ENCODE peak calls at places on chromosome 12, in four cellular contexts. K, Y, F and Q are unnamed samples.

GRCh38 chr12:66636771-66637170 is 42.1 kb downstream of the GRIP1 start:
- DNase-seq in K (no peak), Y (no peak), F (no peak), Q (no peak)

GRCh38 chr12:91975891-91976290 is 169.8 kb downstream of the BTG1 start:
- DNase-seq in K (no peak), Y (no peak), F (no peak), Q (no peak)

GRCh38 chr12:124517260-124518050 is 50.0 kb downstream of the NCOR2 start:
- DNase-seq in K (no peak), Y (peak), F (no peak), Q (peak)

GRCh38 chr12:91109148-91109564 is 2.1 kb downstream of the LUM start:
- DNase-seq in K (peak), Y (peak), F (no peak), Q (peak)

GRCh38 chr12:75476076-75476475 is 4.5 kb upstream of the GLIPR1 start:
- DNase-seq in K (no peak), Y (no peak), F (no peak), Q (no peak)

GRCh38 chr12:71476513-71476912 is 36.9 kb downstream of the LGR5 start:
- DNase-seq in K (no peak), Y (no peak), F (no peak), Q (no peak)

GRCh38 chr12:124633269-124633953 is 66.0 kb upstream of the NCOR2 start:
- DNase-seq in K (no peak), Y (no peak), F (no peak), Q (peak)

GRCh38 chr12:53543539-53543938 is 36.3 kb upstream of the NPFF start:
- DNase-seq in K (peak), Y (peak), F (peak), Q (peak)

GRCh38 chr12:59113831-59114273 is 193.5 kb upstream of the LRIG3 start:
- DNase-seq in K (peak), Y (peak), F (no peak), Q (peak)

GRCh38 chr12:107102294-107102693 is 8.9 kb upstream of the CRY1 start:
- DNase-seq in K (no peak), Y (no peak), F (no peak), Q (no peak)

GRCh38 chr12:75579552-75579951 is 68.1 kb upstream of the KRR1 start:
- DNase-seq in K (no peak), Y (no peak), F (no peak), Q (no peak)

GRCh38 chr12:49024543-49024942 is 6.0 kb upstream of the PRKAG1 start:
- DNase-seq in K (no peak), Y (no peak), F (no peak), Q (no peak)

GRCh38 chr12:46401703-46402102 is 29.1 kb upstream of the SLC38A2 start:
- DNase-seq in K (no peak), Y (no peak), F (no peak), Q (peak)

GRCh38 chr12:89477633-89478279 is 46.8 kb downstream of the GALNT4 start:
- DNase-seq in K (no peak), Y (no peak), F (no peak), Q (no peak)

GRCh38 chr12:53750812-53751335 is 905 bp downstream of the CISTR start:
- DNase-seq in K (peak), Y (peak), F (no peak), Q (peak)

GRCh38 chr12:52956987-52957386 is 8.1 kb downstream of the KRT18 start:
- DNase-seq in K (peak), Y (no peak), F (no peak), Q (no peak)

GRCh38 chr12:12387521-12387920 is 30.6 kb downstream of the BORCS5 start:
- DNase-seq in K (no peak), Y (no peak), F (no peak), Q (no peak)

GRCh38 chr12:131452444-131452860 is 258.4 kb upstream of the SFSWAP start:
- DNase-seq in K (peak), Y (no peak), F (no peak), Q (peak)

GRCh38 chr12:122021822-122022392 is at the start of gene BCL7A:
- DNase-seq in K (peak), Y (peak), F (peak), Q (peak)

GRCh38 chr12:123139926-123140674 is 10.8 kb downstream of the PITPNM2 start:
- DNase-seq in K (peak), Y (no peak), F (no peak), Q (no peak)

GRCh38 chr12:22979854-22980253 is 354.9 kb downstream of the ETNK1 start:
- DNase-seq in K (no peak), Y (no peak), F (no peak), Q (no peak)

GRCh38 chr12:50174971-50175715 is 8.0 kb upstream of the CERS5 start:
- DNase-seq in K (peak), Y (no peak), F (peak), Q (peak)

GRCh38 chr12:111570090-111570961 is 28.8 kb downstream of the ATXN2 start:
- DNase-seq in K (peak), Y (no peak), F (no peak), Q (peak)

GRCh38 chr12:105107176-105107496 is 395 bp upstream of the WASHC4 start:
- DNase-seq in K (no peak), Y (no peak), F (no peak), Q (no peak)

GRCh38 chr12:40650038-40650704 is 42.1 kb upstream of the CNTN1 start:
- DNase-seq in K (no peak), Y (no peak), F (no peak), Q (no peak)

GRCh38 chr12:130783110-130783715 is 55.8 kb downstream of the STX2 start:
- DNase-seq in K (peak), Y (no peak), F (no peak), Q (no peak)

GRCh38 chr12:77236066-77236465 is 170.7 kb upstream of the E2F7 start:
- DNase-seq in K (no peak), Y (no peak), F (no peak), Q (no peak)

GRCh38 chr12:29304388-29304787 is 76.6 kb downstream of the ERGIC2 start:
- DNase-seq in K (no peak), Y (no peak), F (no peak), Q (no peak)

GRCh38 chr12:9701380-9702154 is 31.3 kb downstream of the CLECL1 start:
- DNase-seq in K (no peak), Y (no peak), F (peak), Q (no peak)

GRCh38 chr12:66693901-66694513 is 15.1 kb upstream of the GRIP1 start:
- DNase-seq in K (peak), Y (no peak), F (peak), Q (peak)

GRCh38 chr12:54390668-54391551 is 6.4 kb upstream of the ZNF385A start:
- DNase-seq in K (peak), Y (no peak), F (peak), Q (peak)

GRCh38 chr12:12684375-12685106 is 11.4 kb downstream of the GPR19 start:
- DNase-seq in K (peak), Y (no peak), F (no peak), Q (peak)

GRCh38 chr12:52232233-52232915 is 669 bp upstream of the KRT7 start:
- DNase-seq in K (peak), Y (no peak), F (no peak), Q (no peak)

GRCh38 chr12:25052191-25053020 is 103.5 kb upstream of the BCAT1 start:
- DNase-seq in K (peak), Y (no peak), F (peak), Q (no peak)
- H3K27ac ChIP-seq in K (no peak), Y (peak), F (peak), Q (no peak)

GRCh38 chr12:67915335-67915851 is 73.9 kb upstream of the IFNG-AS1 start:
- DNase-seq in K (no peak), Y (no peak), F (no peak), Q (no peak)
- H3K27ac ChIP-seq in K (no peak), Y (no peak), F (no peak), Q (no peak)

DNA sequence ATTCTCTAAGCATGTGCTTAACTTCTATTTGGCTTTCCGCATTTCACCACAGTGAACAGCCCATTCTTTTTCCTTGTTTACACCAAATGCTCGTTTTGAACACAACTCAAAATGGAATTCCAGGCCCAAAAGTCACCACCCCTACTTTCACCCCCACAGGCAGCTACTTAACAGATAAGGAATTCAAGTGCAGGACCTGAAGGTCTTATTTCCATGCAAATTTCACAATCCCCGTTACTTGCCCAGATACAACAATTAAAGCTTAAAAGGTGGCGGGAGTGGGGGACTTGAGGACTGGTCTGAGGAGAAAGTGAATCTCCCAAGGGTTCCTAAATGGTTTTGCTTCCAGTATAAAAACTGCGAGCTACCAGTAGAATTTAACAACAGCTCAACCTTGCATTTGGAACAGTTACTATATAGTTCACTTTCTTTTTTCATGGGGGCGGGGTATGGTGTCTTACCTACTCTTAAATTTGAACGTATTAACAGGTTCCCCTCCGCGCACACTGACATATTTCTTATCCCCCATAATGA is 3.7 kb downstream of the USP44 start:
- DNase-seq in K (peak), Y (no peak), F (no peak), Q (no peak)
- H3K27ac ChIP-seq in K (no peak), Y (peak), F (no peak), Q (peak)

GRCh38 chr12:57895337-57896138 is 45.8 kb upstream of the ATP23 start:
- DNase-seq in K (no peak), Y (no peak), F (no peak), Q (no peak)
- H3K27ac ChIP-seq in K (no peak), Y (peak), F (no peak), Q (peak)

DNA sequence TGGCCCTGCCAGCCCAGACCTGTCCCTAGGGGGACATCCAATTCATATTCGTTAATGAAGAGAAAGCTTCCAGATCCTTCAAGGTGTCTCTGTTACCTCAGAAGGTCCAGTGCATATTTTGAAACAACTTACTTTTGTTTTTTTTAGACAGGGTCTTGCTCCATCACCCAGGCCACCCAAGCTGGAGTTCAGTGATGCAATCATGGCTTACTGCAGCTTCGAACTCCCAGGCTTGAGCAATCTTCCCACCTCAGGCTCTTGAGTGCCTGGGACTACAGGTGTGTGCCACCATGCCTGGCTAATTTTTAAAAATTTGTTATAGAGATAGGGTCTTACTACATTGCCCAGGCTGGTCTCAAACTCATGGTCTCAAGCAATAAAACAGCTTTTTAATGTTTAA is 48.4 kb downstream of the B4GALNT3 start:
- DNase-seq in K (no peak), Y (no peak), F (no peak), Q (no peak)
- H3K27ac ChIP-seq in K (no peak), Y (no peak), F (no peak), Q (no peak)